ENCODE peak calls at places on chromosomes 3 and 15, in nine cellular contexts. One of them, this sample, is unnamed.

GRCh38 chr3:43948013-43948412 is 257.3 kb downstream of the ABHD5 start:
- DNase-seq in endothelial cell: no peak
- DNase-seq in coronary artery: no peak
- DNase-seq in cardiac muscle cell: no peak
- DNase-seq in MCF 10A: peak
- DNase-seq in progenitor cell of endocrine pancreas: no peak
- DNase-seq in CD4-positive, alpha-beta T cell: no peak
- DNase-seq in endodermal cell: no peak
- DNase-seq in HFFc6: no peak
- DNase-seq in this sample: no peak

GRCh38 chr3:37456270-37456708 is 281.9 kb upstream of the LRRFIP2 start:
- DNase-seq in progenitor cell of endocrine pancreas: no peak
- DNase-seq in cardiac muscle cell: peak
- DNase-seq in endodermal cell: peak
- DNase-seq in HFFc6: no peak
- DNase-seq in CD4-positive, alpha-beta T cell: no peak
- DNase-seq in endothelial cell: no peak
- DNase-seq in coronary artery: peak
- DNase-seq in MCF 10A: peak
- DNase-seq in this sample: no peak

GRCh38 chr15:80854104-80854503 is 74.9 kb downstream of the CEMIP start:
- DNase-seq in HFFc6: no peak
- DNase-seq in endothelial cell: no peak
- DNase-seq in cardiac muscle cell: peak
- DNase-seq in endodermal cell: no peak
- DNase-seq in MCF 10A: peak
- DNase-seq in coronary artery: no peak
- DNase-seq in progenitor cell of endocrine pancreas: no peak
- DNase-seq in CD4-positive, alpha-beta T cell: no peak
- DNase-seq in this sample: no peak

GRCh38 chr3:177946965-177947364 is 589.3 kb upstream of the KCNMB2 start:
- DNase-seq in coronary artery: no peak
- DNase-seq in endothelial cell: no peak
- DNase-seq in CD4-positive, alpha-beta T cell: no peak
- DNase-seq in cardiac muscle cell: peak
- DNase-seq in HFFc6: no peak
- DNase-seq in endodermal cell: no peak
- DNase-seq in MCF 10A: peak
- DNase-seq in progenitor cell of endocrine pancreas: no peak
- DNase-seq in this sample: no peak

GRCh38 chr3:105564546-105565288 is 198.0 kb downstream of the ALCAM start:
- DNase-seq in cardiac muscle cell: no peak
- DNase-seq in HFFc6: no peak
- DNase-seq in endothelial cell: no peak
- DNase-seq in progenitor cell of endocrine pancreas: no peak
- DNase-seq in coronary artery: no peak
- DNase-seq in endodermal cell: no peak
- DNase-seq in MCF 10A: no peak
- DNase-seq in CD4-positive, alpha-beta T cell: no peak
- DNase-seq in this sample: no peak

GRCh38 chr3:146300756-146301155 is 49.9 kb upstream of the PLSCR4 start:
- DNase-seq in CD4-positive, alpha-beta T cell: no peak
- DNase-seq in MCF 10A: no peak
- DNase-seq in endodermal cell: no peak
- DNase-seq in HFFc6: no peak
- DNase-seq in progenitor cell of endocrine pancreas: no peak
- DNase-seq in coronary artery: no peak
- DNase-seq in endothelial cell: no peak
- DNase-seq in cardiac muscle cell: no peak
- DNase-seq in this sample: no peak

GRCh38 chr3:10157015-10157414 is 7.7 kb upstream of the IRAK2 start:
- DNase-seq in progenitor cell of endocrine pancreas: no peak
- DNase-seq in CD4-positive, alpha-beta T cell: no peak
- DNase-seq in cardiac muscle cell: no peak
- DNase-seq in endothelial cell: no peak
- DNase-seq in endodermal cell: no peak
- DNase-seq in coronary artery: no peak
- DNase-seq in MCF 10A: no peak
- DNase-seq in HFFc6: no peak
- DNase-seq in this sample: no peak

GRCh38 chr3:175713263-175713662 is 854.1 kb downstream of the NAALADL2 start:
- DNase-seq in endodermal cell: no peak
- DNase-seq in coronary artery: no peak
- DNase-seq in HFFc6: peak
- DNase-seq in progenitor cell of endocrine pancreas: no peak
- DNase-seq in MCF 10A: no peak
- DNase-seq in CD4-positive, alpha-beta T cell: no peak
- DNase-seq in cardiac muscle cell: no peak
- DNase-seq in endothelial cell: no peak
- DNase-seq in this sample: no peak

GRCh38 chr3:176939022-176939817 is 258.1 kb downstream of the TBL1XR1 start:
- DNase-seq in CD4-positive, alpha-beta T cell: no peak
- DNase-seq in MCF 10A: peak
- DNase-seq in progenitor cell of endocrine pancreas: peak
- DNase-seq in cardiac muscle cell: peak
- DNase-seq in HFFc6: peak
- DNase-seq in coronary artery: no peak
- DNase-seq in endothelial cell: peak
- DNase-seq in endodermal cell: peak
- DNase-seq in this sample: no peak

GRCh38 chr15:82944840-82945239 is 7.7 kb downstream of the HOMER2 start:
- DNase-seq in CD4-positive, alpha-beta T cell: no peak
- DNase-seq in HFFc6: no peak
- DNase-seq in cardiac muscle cell: no peak
- DNase-seq in MCF 10A: peak
- DNase-seq in endothelial cell: no peak
- DNase-seq in coronary artery: no peak
- DNase-seq in endodermal cell: no peak
- DNase-seq in progenitor cell of endocrine pancreas: no peak
- DNase-seq in this sample: no peak

GRCh38 chr15:82942691-82943090 is 9.8 kb downstream of the HOMER2 start:
- DNase-seq in CD4-positive, alpha-beta T cell: no peak
- DNase-seq in progenitor cell of endocrine pancreas: no peak
- DNase-seq in coronary artery: no peak
- DNase-seq in MCF 10A: peak
- DNase-seq in cardiac muscle cell: no peak
- DNase-seq in endodermal cell: no peak
- DNase-seq in HFFc6: peak
- DNase-seq in endothelial cell: no peak
- DNase-seq in this sample: no peak

GRCh38 chr15:82944038-82944437 is 8.5 kb downstream of the HOMER2 start:
- DNase-seq in coronary artery: no peak
- DNase-seq in endodermal cell: no peak
- DNase-seq in MCF 10A: no peak
- DNase-seq in cardiac muscle cell: no peak
- DNase-seq in HFFc6: no peak
- DNase-seq in progenitor cell of endocrine pancreas: no peak
- DNase-seq in endothelial cell: no peak
- DNase-seq in CD4-positive, alpha-beta T cell: no peak
- DNase-seq in this sample: no peak

GRCh38 chr15:82945326-82945725 is 7.2 kb downstream of the HOMER2 start:
- DNase-seq in endodermal cell: no peak
- DNase-seq in HFFc6: no peak
- DNase-seq in CD4-positive, alpha-beta T cell: no peak
- DNase-seq in MCF 10A: no peak
- DNase-seq in endothelial cell: no peak
- DNase-seq in progenitor cell of endocrine pancreas: no peak
- DNase-seq in coronary artery: no peak
- DNase-seq in cardiac muscle cell: no peak
- DNase-seq in this sample: no peak

DNA sequence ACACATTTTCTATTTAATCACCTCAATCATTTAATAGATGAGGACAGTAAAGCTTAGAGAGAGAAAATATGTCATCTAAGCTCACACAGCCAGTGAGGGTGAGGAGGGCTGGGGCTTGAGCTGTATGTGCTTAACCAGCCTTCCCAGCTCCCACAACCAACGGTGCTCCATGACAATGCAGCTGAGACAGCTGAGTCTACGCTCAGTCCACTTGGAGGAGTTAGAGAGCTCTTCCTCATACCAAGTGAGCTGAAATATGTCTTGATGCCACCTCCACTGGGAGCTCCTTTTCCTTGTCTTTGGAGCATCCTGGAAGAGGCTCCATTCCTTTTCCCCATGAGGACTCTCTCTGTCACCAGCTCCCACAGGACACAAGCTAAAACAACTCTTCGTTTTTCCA is 9.3 kb downstream of the HOMER2 start:
- DNase-seq in endothelial cell: no peak
- DNase-seq in MCF 10A: no peak
- DNase-seq in CD4-positive, alpha-beta T cell: no peak
- DNase-seq in progenitor cell of endocrine pancreas: no peak
- DNase-seq in cardiac muscle cell: no peak
- DNase-seq in HFFc6: no peak
- DNase-seq in coronary artery: no peak
- DNase-seq in endodermal cell: no peak
- DNase-seq in this sample: no peak
- TF ChIP-seq CTCF in endothelial cell: no peak
- TF ChIP-seq CTCF in MCF 10A: no peak
- TF ChIP-seq CTCF in CD4-positive, alpha-beta T cell: no peak
- TF ChIP-seq CTCF in progenitor cell of endocrine pancreas: no peak
- TF ChIP-seq CTCF in cardiac muscle cell: no peak
- TF ChIP-seq CTCF in HFFc6: no peak
- TF ChIP-seq CTCF in coronary artery: no peak
- TF ChIP-seq CTCF in endodermal cell: peak
- TF ChIP-seq CTCF in this sample: no peak

GRCh38 chr3:167100651-167101050 is 279.4 kb downstream of the ZBBX start:
- DNase-seq in MCF 10A: no peak
- DNase-seq in HFFc6: no peak
- DNase-seq in endothelial cell: no peak
- DNase-seq in cardiac muscle cell: no peak
- DNase-seq in progenitor cell of endocrine pancreas: no peak
- DNase-seq in coronary artery: no peak
- DNase-seq in CD4-positive, alpha-beta T cell: no peak
- DNase-seq in endodermal cell: no peak
- DNase-seq in this sample: no peak

GRCh38 chr3:167100200-167100599 is 279.9 kb downstream of the ZBBX start:
- DNase-seq in HFFc6: no peak
- DNase-seq in CD4-positive, alpha-beta T cell: no peak
- DNase-seq in MCF 10A: no peak
- DNase-seq in progenitor cell of endocrine pancreas: no peak
- DNase-seq in endothelial cell: no peak
- DNase-seq in cardiac muscle cell: no peak
- DNase-seq in coronary artery: no peak
- DNase-seq in endodermal cell: no peak
- DNase-seq in this sample: no peak

GRCh38 chr3:167106456-167106855 is 273.6 kb downstream of the ZBBX start:
- DNase-seq in HFFc6: no peak
- DNase-seq in cardiac muscle cell: no peak
- DNase-seq in coronary artery: no peak
- DNase-seq in MCF 10A: no peak
- DNase-seq in endodermal cell: no peak
- DNase-seq in CD4-positive, alpha-beta T cell: no peak
- DNase-seq in progenitor cell of endocrine pancreas: no peak
- DNase-seq in endothelial cell: no peak
- DNase-seq in this sample: no peak

GRCh38 chr3:167102071-167102470 is 278.0 kb downstream of the ZBBX start:
- DNase-seq in progenitor cell of endocrine pancreas: no peak
- DNase-seq in cardiac muscle cell: no peak
- DNase-seq in CD4-positive, alpha-beta T cell: no peak
- DNase-seq in endodermal cell: peak
- DNase-seq in coronary artery: no peak
- DNase-seq in endothelial cell: no peak
- DNase-seq in MCF 10A: peak
- DNase-seq in HFFc6: no peak
- DNase-seq in this sample: no peak
- TF ChIP-seq CTCF in progenitor cell of endocrine pancreas: peak
- TF ChIP-seq CTCF in cardiac muscle cell: no peak
- TF ChIP-seq CTCF in CD4-positive, alpha-beta T cell: no peak
- TF ChIP-seq CTCF in endodermal cell: peak
- TF ChIP-seq CTCF in coronary artery: no peak
- TF ChIP-seq CTCF in endothelial cell: peak
- TF ChIP-seq CTCF in MCF 10A: peak
- TF ChIP-seq CTCF in HFFc6: no peak
- TF ChIP-seq CTCF in this sample: no peak

GRCh38 chr15:37793851-37794250 is 140.6 kb upstream of the TMCO5A start:
- DNase-seq in endothelial cell: peak
- DNase-seq in MCF 10A: no peak
- DNase-seq in CD4-positive, alpha-beta T cell: no peak
- DNase-seq in endodermal cell: peak
- DNase-seq in HFFc6: no peak
- DNase-seq in cardiac muscle cell: no peak
- DNase-seq in progenitor cell of endocrine pancreas: no peak
- DNase-seq in coronary artery: no peak
- DNase-seq in this sample: no peak
- TF ChIP-seq CTCF in endothelial cell: peak
- TF ChIP-seq CTCF in MCF 10A: no peak
- TF ChIP-seq CTCF in CD4-positive, alpha-beta T cell: no peak
- TF ChIP-seq CTCF in endodermal cell: peak
- TF ChIP-seq CTCF in HFFc6: peak
- TF ChIP-seq CTCF in cardiac muscle cell: no peak
- TF ChIP-seq CTCF in progenitor cell of endocrine pancreas: peak
- TF ChIP-seq CTCF in coronary artery: no peak
- TF ChIP-seq CTCF in this sample: no peak

GRCh38 chr3:180855364-180855763 is 57.1 kb upstream of the FXR1 start:
- DNase-seq in MCF 10A: peak
- DNase-seq in endodermal cell: peak
- DNase-seq in endothelial cell: no peak
- DNase-seq in HFFc6: no peak
- DNase-seq in CD4-positive, alpha-beta T cell: no peak
- DNase-seq in progenitor cell of endocrine pancreas: no peak
- DNase-seq in coronary artery: no peak
- DNase-seq in cardiac muscle cell: no peak
- DNase-seq in this sample: no peak
- TF ChIP-seq CTCF in MCF 10A: peak
- TF ChIP-seq CTCF in endodermal cell: peak
- TF ChIP-seq CTCF in endothelial cell: peak
- TF ChIP-seq CTCF in HFFc6: peak
- TF ChIP-seq CTCF in CD4-positive, alpha-beta T cell: no peak
- TF ChIP-seq CTCF in progenitor cell of endocrine pancreas: no peak
- TF ChIP-seq CTCF in coronary artery: no peak
- TF ChIP-seq CTCF in cardiac muscle cell: no peak
- TF ChIP-seq CTCF in this sample: peak

GRCh38 chr3:33144433-33144832 is 30.6 kb downstream of the CRTAP start:
- DNase-seq in coronary artery: no peak
- DNase-seq in progenitor cell of endocrine pancreas: no peak
- DNase-seq in HFFc6: no peak
- DNase-seq in endothelial cell: peak
- DNase-seq in cardiac muscle cell: no peak
- DNase-seq in MCF 10A: no peak
- DNase-seq in CD4-positive, alpha-beta T cell: no peak
- DNase-seq in endodermal cell: peak
- DNase-seq in this sample: peak
- TF ChIP-seq CTCF in coronary artery: no peak
- TF ChIP-seq CTCF in progenitor cell of endocrine pancreas: peak
- TF ChIP-seq CTCF in HFFc6: peak
- TF ChIP-seq CTCF in endothelial cell: peak
- TF ChIP-seq CTCF in cardiac muscle cell: peak
- TF ChIP-seq CTCF in MCF 10A: peak
- TF ChIP-seq CTCF in CD4-positive, alpha-beta T cell: peak
- TF ChIP-seq CTCF in endodermal cell: peak
- TF ChIP-seq CTCF in this sample: peak

DNA sequence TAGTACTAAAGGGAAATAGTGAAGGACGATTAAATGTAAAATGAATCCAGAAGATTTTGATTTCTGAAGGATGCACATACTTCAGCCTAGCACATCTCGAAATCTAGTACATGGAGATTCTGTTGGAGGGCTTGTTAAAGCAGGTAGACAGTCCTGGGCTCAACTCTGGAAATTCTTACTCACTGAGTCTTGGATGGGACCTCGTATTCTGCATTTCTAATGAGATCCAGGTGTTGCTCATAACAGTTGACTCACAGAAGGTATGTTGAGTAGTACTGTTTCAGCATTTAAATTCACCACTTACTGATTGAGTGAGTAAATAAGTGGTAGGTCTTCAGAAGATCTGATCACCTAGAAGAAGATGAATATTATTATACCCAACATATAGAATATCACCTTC is 623.4 kb upstream of the SGO1 start:
- DNase-seq in HFFc6: no peak
- DNase-seq in endodermal cell: no peak
- DNase-seq in endothelial cell: no peak
- DNase-seq in cardiac muscle cell: no peak
- DNase-seq in MCF 10A: no peak
- DNase-seq in CD4-positive, alpha-beta T cell: no peak
- DNase-seq in progenitor cell of endocrine pancreas: no peak
- DNase-seq in coronary artery: no peak
- DNase-seq in this sample: no peak
- TF ChIP-seq CTCF in HFFc6: no peak
- TF ChIP-seq CTCF in endodermal cell: no peak
- TF ChIP-seq CTCF in endothelial cell: no peak
- TF ChIP-seq CTCF in cardiac muscle cell: no peak
- TF ChIP-seq CTCF in MCF 10A: no peak
- TF ChIP-seq CTCF in CD4-positive, alpha-beta T cell: no peak
- TF ChIP-seq CTCF in progenitor cell of endocrine pancreas: no peak
- TF ChIP-seq CTCF in coronary artery: no peak
- TF ChIP-seq CTCF in this sample: no peak

This sample was measured in osteocyte.